ENCODE peak calls at places on chromosomes 3 and 15, in eight cellular contexts. One of them, this sample, is unnamed.

GRCh38 chr3:194730369-194730768 is 44.7 kb downstream of the FAM43A start:
- DNase-seq in foreskin fibroblast: peak
- DNase-seq in endothelial cell: no peak
- DNase-seq in hepatocyte: peak
- DNase-seq in Peyer's patch: peak
- DNase-seq in HFFc6: peak
- DNase-seq in IMR-90: no peak
- DNase-seq in GM12865: peak
- DNase-seq in this sample: no peak

GRCh38 chr15:33975023-33975565 is 6.8 kb downstream of the CHRM5 start:
- DNase-seq in hepatocyte: no peak
- DNase-seq in HFFc6: no peak
- DNase-seq in Peyer's patch: no peak
- DNase-seq in endothelial cell: no peak
- DNase-seq in GM12865: no peak
- DNase-seq in IMR-90: no peak
- DNase-seq in foreskin fibroblast: peak
- DNase-seq in this sample: no peak

GRCh38 chr15:68154923-68155559 is 50.1 kb downstream of the CALML4 start:
- DNase-seq in foreskin fibroblast: peak
- DNase-seq in endothelial cell: peak
- DNase-seq in IMR-90: peak
- DNase-seq in Peyer's patch: no peak
- DNase-seq in GM12865: peak
- DNase-seq in hepatocyte: peak
- DNase-seq in HFFc6: peak
- DNase-seq in this sample: peak

GRCh38 chr3:190617185-190617584 is 103.3 kb downstream of the IL1RAP start:
- DNase-seq in IMR-90: no peak
- DNase-seq in foreskin fibroblast: no peak
- DNase-seq in GM12865: peak
- DNase-seq in endothelial cell: no peak
- DNase-seq in HFFc6: no peak
- DNase-seq in hepatocyte: no peak
- DNase-seq in Peyer's patch: no peak
- DNase-seq in this sample: peak

GRCh38 chr3:115819785-115820384 is 196.6 kb downstream of the GAP43 start:
- DNase-seq in IMR-90: peak
- DNase-seq in HFFc6: peak
- DNase-seq in foreskin fibroblast: peak
- DNase-seq in endothelial cell: peak
- DNase-seq in hepatocyte: peak
- DNase-seq in GM12865: peak
- DNase-seq in Peyer's patch: no peak
- DNase-seq in this sample: peak

GRCh38 chr3:177382944-177383343 is 185.7 kb upstream of the TBL1XR1 start:
- DNase-seq in HFFc6: no peak
- DNase-seq in hepatocyte: no peak
- DNase-seq in foreskin fibroblast: peak
- DNase-seq in Peyer's patch: no peak
- DNase-seq in GM12865: no peak
- DNase-seq in IMR-90: no peak
- DNase-seq in endothelial cell: no peak
- DNase-seq in this sample: no peak

GRCh38 chr3:179375091-179375999 is 27.8 kb downstream of the MFN1 start:
- DNase-seq in HFFc6: no peak
- DNase-seq in endothelial cell: no peak
- DNase-seq in hepatocyte: no peak
- DNase-seq in IMR-90: no peak
- DNase-seq in GM12865: no peak
- DNase-seq in foreskin fibroblast: no peak
- DNase-seq in Peyer's patch: no peak
- DNase-seq in this sample: no peak

GRCh38 chr15:96322401-96323249 is 7.9 kb upstream of the NR2F2 start:
- DNase-seq in foreskin fibroblast: peak
- DNase-seq in HFFc6: no peak
- DNase-seq in hepatocyte: peak
- DNase-seq in Peyer's patch: no peak
- DNase-seq in endothelial cell: no peak
- DNase-seq in IMR-90: no peak
- DNase-seq in GM12865: no peak
- DNase-seq in this sample: no peak

GRCh38 chr3:184040010-184040409 is 8.5 kb downstream of the HTR3D start:
- DNase-seq in hepatocyte: peak
- DNase-seq in endothelial cell: peak
- DNase-seq in foreskin fibroblast: peak
- DNase-seq in GM12865: peak
- DNase-seq in Peyer's patch: no peak
- DNase-seq in HFFc6: peak
- DNase-seq in IMR-90: peak
- DNase-seq in this sample: no peak

GRCh38 chr3:148642616-148643015 is 55.1 kb upstream of the AGTR1 start:
- DNase-seq in GM12865: no peak
- DNase-seq in Peyer's patch: no peak
- DNase-seq in hepatocyte: no peak
- DNase-seq in HFFc6: peak
- DNase-seq in IMR-90: peak
- DNase-seq in foreskin fibroblast: peak
- DNase-seq in endothelial cell: no peak
- DNase-seq in this sample: no peak

GRCh38 chr15:78638658-78639314 is 2.2 kb downstream of the CHRNB4 start:
- DNase-seq in HFFc6: peak
- DNase-seq in hepatocyte: peak
- DNase-seq in endothelial cell: peak
- DNase-seq in Peyer's patch: no peak
- DNase-seq in IMR-90: peak
- DNase-seq in foreskin fibroblast: peak
- DNase-seq in GM12865: peak
- DNase-seq in this sample: peak

GRCh38 chr3:94176886-94177285 is 114.0 kb downstream of the NSUN3 start:
- DNase-seq in GM12865: no peak
- DNase-seq in HFFc6: no peak
- DNase-seq in Peyer's patch: no peak
- DNase-seq in foreskin fibroblast: no peak
- DNase-seq in endothelial cell: no peak
- DNase-seq in hepatocyte: no peak
- DNase-seq in IMR-90: no peak
- DNase-seq in this sample: no peak

GRCh38 chr15:94324835-94325767 is 93.7 kb downstream of the MCTP2 start:
- DNase-seq in foreskin fibroblast: no peak
- DNase-seq in IMR-90: no peak
- DNase-seq in GM12865: no peak
- DNase-seq in HFFc6: no peak
- DNase-seq in endothelial cell: no peak
- DNase-seq in hepatocyte: no peak
- DNase-seq in Peyer's patch: peak
- DNase-seq in this sample: peak

GRCh38 chr3:127701281-127701792 is 28.6 kb downstream of the ABTB1 start:
- DNase-seq in foreskin fibroblast: no peak
- DNase-seq in Peyer's patch: peak
- DNase-seq in IMR-90: no peak
- DNase-seq in hepatocyte: no peak
- DNase-seq in endothelial cell: no peak
- DNase-seq in GM12865: no peak
- DNase-seq in HFFc6: no peak
- DNase-seq in this sample: no peak

GRCh38 chr3:127699946-127700300 is 27.2 kb downstream of the ABTB1 start:
- DNase-seq in foreskin fibroblast: no peak
- DNase-seq in hepatocyte: no peak
- DNase-seq in endothelial cell: no peak
- DNase-seq in GM12865: no peak
- DNase-seq in IMR-90: no peak
- DNase-seq in Peyer's patch: no peak
- DNase-seq in HFFc6: no peak
- DNase-seq in this sample: no peak

GRCh38 chr3:127702151-127702578 is 29.4 kb downstream of the ABTB1 start:
- DNase-seq in endothelial cell: no peak
- DNase-seq in foreskin fibroblast: peak
- DNase-seq in GM12865: no peak
- DNase-seq in hepatocyte: no peak
- DNase-seq in IMR-90: no peak
- DNase-seq in Peyer's patch: no peak
- DNase-seq in HFFc6: no peak
- DNase-seq in this sample: no peak

GRCh38 chr3:127699098-127699945 is 26.6 kb downstream of the ABTB1 start:
- DNase-seq in IMR-90: peak
- DNase-seq in HFFc6: peak
- DNase-seq in foreskin fibroblast: peak
- DNase-seq in hepatocyte: no peak
- DNase-seq in Peyer's patch: peak
- DNase-seq in endothelial cell: no peak
- DNase-seq in GM12865: no peak
- DNase-seq in this sample: no peak

DNA sequence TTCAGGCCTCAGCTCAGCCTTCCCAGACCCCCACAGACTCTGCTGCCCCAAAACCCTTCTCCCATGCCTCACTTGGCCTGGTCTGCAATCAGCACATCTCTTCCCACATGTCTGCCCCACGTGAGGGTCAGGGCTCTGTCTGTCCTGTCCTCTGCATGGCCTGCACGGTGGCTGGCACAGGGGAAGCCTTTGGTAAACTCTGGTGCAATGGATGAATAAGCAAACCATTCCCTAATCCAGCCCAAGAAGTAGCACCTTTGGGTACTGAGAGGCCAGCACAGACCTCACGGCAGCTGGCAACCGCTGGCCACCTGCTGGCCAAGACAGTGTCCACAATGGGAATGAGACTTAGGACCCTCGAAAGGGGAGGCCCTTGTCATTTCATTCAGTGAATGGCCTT is 27.7 kb downstream of the ABTB1 start:
- DNase-seq in IMR-90: no peak
- DNase-seq in HFFc6: no peak
- DNase-seq in foreskin fibroblast: no peak
- DNase-seq in endothelial cell: no peak
- DNase-seq in Peyer's patch: peak
- DNase-seq in hepatocyte: no peak
- DNase-seq in GM12865: no peak
- DNase-seq in this sample: no peak
- TF ChIP-seq CTCF in IMR-90: no peak
- TF ChIP-seq CTCF in HFFc6: peak
- TF ChIP-seq CTCF in foreskin fibroblast: no peak
- TF ChIP-seq CTCF in endothelial cell: peak
- TF ChIP-seq CTCF in Peyer's patch: no peak
- TF ChIP-seq CTCF in hepatocyte: no peak
- TF ChIP-seq CTCF in GM12865: no peak
- TF ChIP-seq CTCF in this sample: no peak

GRCh38 chr3:186264608-186265400 is 97.2 kb downstream of the DGKG start:
- DNase-seq in hepatocyte: peak
- DNase-seq in HFFc6: no peak
- DNase-seq in endothelial cell: no peak
- DNase-seq in Peyer's patch: no peak
- DNase-seq in IMR-90: no peak
- DNase-seq in GM12865: no peak
- DNase-seq in foreskin fibroblast: no peak
- DNase-seq in this sample: no peak

GRCh38 chr3:186259612-186260383 is 102.2 kb downstream of the DGKG start:
- DNase-seq in HFFc6: peak
- DNase-seq in endothelial cell: peak
- DNase-seq in GM12865: peak
- DNase-seq in foreskin fibroblast: peak
- DNase-seq in IMR-90: peak
- DNase-seq in Peyer's patch: peak
- DNase-seq in hepatocyte: peak
- DNase-seq in this sample: peak

GRCh38 chr3:186258968-186259367 is 103.1 kb downstream of the DGKG start:
- DNase-seq in Peyer's patch: no peak
- DNase-seq in IMR-90: no peak
- DNase-seq in GM12865: no peak
- DNase-seq in endothelial cell: no peak
- DNase-seq in hepatocyte: no peak
- DNase-seq in HFFc6: no peak
- DNase-seq in foreskin fibroblast: no peak
- DNase-seq in this sample: no peak

GRCh38 chr3:186260726-186261125 is 101.3 kb downstream of the DGKG start:
- DNase-seq in endothelial cell: no peak
- DNase-seq in IMR-90: no peak
- DNase-seq in GM12865: no peak
- DNase-seq in Peyer's patch: no peak
- DNase-seq in HFFc6: no peak
- DNase-seq in hepatocyte: no peak
- DNase-seq in foreskin fibroblast: no peak
- DNase-seq in this sample: no peak

GRCh38 chr3:186261638-186262037 is 100.4 kb downstream of the DGKG start:
- DNase-seq in foreskin fibroblast: no peak
- DNase-seq in IMR-90: no peak
- DNase-seq in hepatocyte: no peak
- DNase-seq in HFFc6: no peak
- DNase-seq in Peyer's patch: no peak
- DNase-seq in endothelial cell: peak
- DNase-seq in GM12865: peak
- DNase-seq in this sample: no peak
- TF ChIP-seq CTCF in foreskin fibroblast: peak
- TF ChIP-seq CTCF in IMR-90: peak
- TF ChIP-seq CTCF in hepatocyte: peak
- TF ChIP-seq CTCF in HFFc6: peak
- TF ChIP-seq CTCF in Peyer's patch: no peak
- TF ChIP-seq CTCF in endothelial cell: peak
- TF ChIP-seq CTCF in GM12865: peak
- TF ChIP-seq CTCF in this sample: peak

GRCh38 chr15:45701108-45701507 is 66.3 kb downstream of the SQOR start:
- DNase-seq in Peyer's patch: no peak
- DNase-seq in endothelial cell: no peak
- DNase-seq in GM12865: no peak
- DNase-seq in hepatocyte: no peak
- DNase-seq in HFFc6: no peak
- DNase-seq in IMR-90: no peak
- DNase-seq in foreskin fibroblast: no peak
- DNase-seq in this sample: no peak

GRCh38 chr15:45705510-45706473 is 71.0 kb downstream of the SQOR start:
- DNase-seq in hepatocyte: peak
- DNase-seq in HFFc6: peak
- DNase-seq in GM12865: peak
- DNase-seq in Peyer's patch: peak
- DNase-seq in foreskin fibroblast: peak
- DNase-seq in endothelial cell: peak
- DNase-seq in IMR-90: peak
- DNase-seq in this sample: peak

GRCh38 chr15:45704329-45705249 is 69.8 kb downstream of the SQOR start:
- DNase-seq in foreskin fibroblast: peak
- DNase-seq in HFFc6: peak
- DNase-seq in endothelial cell: peak
- DNase-seq in GM12865: no peak
- DNase-seq in IMR-90: peak
- DNase-seq in hepatocyte: peak
- DNase-seq in Peyer's patch: peak
- DNase-seq in this sample: peak

GRCh38 chr15:45702041-45702440 is 67.2 kb downstream of the SQOR start:
- DNase-seq in GM12865: no peak
- DNase-seq in HFFc6: no peak
- DNase-seq in foreskin fibroblast: no peak
- DNase-seq in IMR-90: no peak
- DNase-seq in Peyer's patch: no peak
- DNase-seq in endothelial cell: no peak
- DNase-seq in hepatocyte: no peak
- DNase-seq in this sample: no peak

GRCh38 chr15:45703670-45704328 is 69.0 kb downstream of the SQOR start:
- DNase-seq in GM12865: no peak
- DNase-seq in IMR-90: no peak
- DNase-seq in Peyer's patch: no peak
- DNase-seq in endothelial cell: no peak
- DNase-seq in HFFc6: no peak
- DNase-seq in hepatocyte: peak
- DNase-seq in foreskin fibroblast: peak
- DNase-seq in this sample: no peak
- TF ChIP-seq CTCF in GM12865: peak
- TF ChIP-seq CTCF in IMR-90: peak
- TF ChIP-seq CTCF in Peyer's patch: no peak
- TF ChIP-seq CTCF in endothelial cell: peak
- TF ChIP-seq CTCF in HFFc6: peak
- TF ChIP-seq CTCF in hepatocyte: peak
- TF ChIP-seq CTCF in foreskin fibroblast: no peak
- TF ChIP-seq CTCF in this sample: peak

GRCh38 chr3:44418549-44418948 is 58.9 kb downstream of the ZNF445 start:
- DNase-seq in foreskin fibroblast: no peak
- DNase-seq in Peyer's patch: no peak
- DNase-seq in GM12865: no peak
- DNase-seq in endothelial cell: peak
- DNase-seq in HFFc6: no peak
- DNase-seq in hepatocyte: no peak
- DNase-seq in IMR-90: no peak
- DNase-seq in this sample: no peak
- TF ChIP-seq CTCF in foreskin fibroblast: peak
- TF ChIP-seq CTCF in Peyer's patch: no peak
- TF ChIP-seq CTCF in GM12865: peak
- TF ChIP-seq CTCF in endothelial cell: peak
- TF ChIP-seq CTCF in HFFc6: peak
- TF ChIP-seq CTCF in hepatocyte: peak
- TF ChIP-seq CTCF in IMR-90: peak
- TF ChIP-seq CTCF in this sample: peak

This sample was measured in activated CD8-positive, alpha-beta T cell treated with anti-CD3 and anti-CD28 coated beads for 36 hours.